ENCODE peak calls at places on chromosome 14, in nine cellular contexts. One of them, this sample, is unnamed.

GRCh38 chr14:79708991-79709390 is 502.3 kb downstream of the DIO2 start:
- DNase-seq in AG04450: no peak
- DNase-seq in heart left ventricle: no peak
- DNase-seq in progenitor cell of endocrine pancreas: no peak
- DNase-seq in WERI-Rb-1: no peak
- DNase-seq in AG09319: no peak
- DNase-seq in thoracic aorta: no peak
- DNase-seq in cardiac fibroblast: no peak
- DNase-seq in lower lobe of right lung: no peak
- DNase-seq in this sample: no peak

GRCh38 chr14:60161176-60162107 is 3.8 kb downstream of the DHRS7 start:
- DNase-seq in AG04450: no peak
- DNase-seq in heart left ventricle: no peak
- DNase-seq in progenitor cell of endocrine pancreas: no peak
- DNase-seq in WERI-Rb-1: peak
- DNase-seq in AG09319: no peak
- DNase-seq in thoracic aorta: no peak
- DNase-seq in cardiac fibroblast: peak
- DNase-seq in lower lobe of right lung: no peak
- DNase-seq in this sample: no peak

GRCh38 chr14:88559852-88560251 is 3.0 kb upstream of the ZC3H14 start:
- DNase-seq in AG04450: peak
- DNase-seq in heart left ventricle: no peak
- DNase-seq in progenitor cell of endocrine pancreas: no peak
- DNase-seq in WERI-Rb-1: no peak
- DNase-seq in AG09319: no peak
- DNase-seq in thoracic aorta: no peak
- DNase-seq in cardiac fibroblast: peak
- DNase-seq in lower lobe of right lung: no peak
- DNase-seq in this sample: no peak

GRCh38 chr14:59275668-59276067 is 87.2 kb downstream of the DAAM1 start:
- DNase-seq in AG04450: peak
- DNase-seq in heart left ventricle: no peak
- DNase-seq in progenitor cell of endocrine pancreas: no peak
- DNase-seq in WERI-Rb-1: no peak
- DNase-seq in AG09319: no peak
- DNase-seq in thoracic aorta: no peak
- DNase-seq in cardiac fibroblast: peak
- DNase-seq in lower lobe of right lung: no peak
- DNase-seq in this sample: no peak

GRCh38 chr14:100755649-100756048 is 29.0 kb downstream of the DLK1 start:
- DNase-seq in AG04450: no peak
- DNase-seq in heart left ventricle: no peak
- DNase-seq in progenitor cell of endocrine pancreas: no peak
- DNase-seq in WERI-Rb-1: no peak
- DNase-seq in AG09319: no peak
- DNase-seq in thoracic aorta: no peak
- DNase-seq in cardiac fibroblast: no peak
- DNase-seq in lower lobe of right lung: no peak
- DNase-seq in this sample: no peak

GRCh38 chr14:67837011-67837624 is 17.5 kb downstream of the RAD51B start:
- DNase-seq in AG04450: peak
- DNase-seq in heart left ventricle: peak
- DNase-seq in progenitor cell of endocrine pancreas: no peak
- DNase-seq in WERI-Rb-1: peak
- DNase-seq in AG09319: peak
- DNase-seq in thoracic aorta: no peak
- DNase-seq in cardiac fibroblast: peak
- DNase-seq in lower lobe of right lung: no peak
- DNase-seq in this sample: peak

GRCh38 chr14:59248170-59248569 is 59.7 kb downstream of the DAAM1 start:
- DNase-seq in AG04450: no peak
- DNase-seq in heart left ventricle: no peak
- DNase-seq in progenitor cell of endocrine pancreas: no peak
- DNase-seq in WERI-Rb-1: no peak
- DNase-seq in AG09319: no peak
- DNase-seq in thoracic aorta: no peak
- DNase-seq in cardiac fibroblast: no peak
- DNase-seq in lower lobe of right lung: no peak
- DNase-seq in this sample: no peak

GRCh38 chr14:54182419-54183040 is 214.3 kb upstream of the CDKN3 start:
- DNase-seq in AG04450: no peak
- DNase-seq in heart left ventricle: no peak
- DNase-seq in progenitor cell of endocrine pancreas: no peak
- DNase-seq in WERI-Rb-1: no peak
- DNase-seq in AG09319: no peak
- DNase-seq in thoracic aorta: no peak
- DNase-seq in cardiac fibroblast: no peak
- DNase-seq in lower lobe of right lung: no peak
- DNase-seq in this sample: no peak

GRCh38 chr14:95026851-95027463 is 130.4 kb downstream of the DICER1 start:
- DNase-seq in AG04450: no peak
- DNase-seq in heart left ventricle: no peak
- DNase-seq in progenitor cell of endocrine pancreas: no peak
- DNase-seq in WERI-Rb-1: peak
- DNase-seq in AG09319: no peak
- DNase-seq in thoracic aorta: no peak
- DNase-seq in cardiac fibroblast: no peak
- DNase-seq in lower lobe of right lung: no peak
- DNase-seq in this sample: no peak

GRCh38 chr14:64324461-64325255 is 30.5 kb upstream of the ESR2 start:
- DNase-seq in AG04450: no peak
- DNase-seq in heart left ventricle: no peak
- DNase-seq in progenitor cell of endocrine pancreas: no peak
- DNase-seq in WERI-Rb-1: no peak
- DNase-seq in AG09319: no peak
- DNase-seq in thoracic aorta: no peak
- DNase-seq in cardiac fibroblast: peak
- DNase-seq in lower lobe of right lung: no peak
- DNase-seq in this sample: no peak

GRCh38 chr14:19800282-19801117 is 3.1 kb upstream of the OR4N2 start:
- DNase-seq in AG04450: no peak
- DNase-seq in heart left ventricle: no peak
- DNase-seq in progenitor cell of endocrine pancreas: peak
- DNase-seq in WERI-Rb-1: peak
- DNase-seq in AG09319: no peak
- DNase-seq in thoracic aorta: no peak
- DNase-seq in cardiac fibroblast: no peak
- DNase-seq in lower lobe of right lung: no peak
- DNase-seq in this sample: no peak

GRCh38 chr14:74514471-74514932 is 20.9 kb downstream of the ISCA2 start:
- DNase-seq in AG04450: no peak
- DNase-seq in heart left ventricle: peak
- DNase-seq in progenitor cell of endocrine pancreas: no peak
- DNase-seq in WERI-Rb-1: no peak
- DNase-seq in AG09319: peak
- DNase-seq in thoracic aorta: no peak
- DNase-seq in cardiac fibroblast: peak
- DNase-seq in lower lobe of right lung: peak
- DNase-seq in this sample: no peak

GRCh38 chr14:77043177-77043983 is 14.9 kb upstream of the IRF2BPL start:
- DNase-seq in AG04450: no peak
- DNase-seq in heart left ventricle: peak
- DNase-seq in progenitor cell of endocrine pancreas: no peak
- DNase-seq in WERI-Rb-1: no peak
- DNase-seq in AG09319: peak
- DNase-seq in thoracic aorta: no peak
- DNase-seq in cardiac fibroblast: peak
- DNase-seq in lower lobe of right lung: no peak
- DNase-seq in this sample: no peak

GRCh38 chr14:99930420-99931274 is 134.6 kb upstream of the EVL start:
- DNase-seq in AG04450: no peak
- DNase-seq in heart left ventricle: no peak
- DNase-seq in progenitor cell of endocrine pancreas: no peak
- DNase-seq in WERI-Rb-1: peak
- DNase-seq in AG09319: no peak
- DNase-seq in thoracic aorta: no peak
- DNase-seq in cardiac fibroblast: peak
- DNase-seq in lower lobe of right lung: no peak
- DNase-seq in this sample: no peak

GRCh38 chr14:92258934-92259333 is 64.0 kb upstream of the SLC24A4 start:
- DNase-seq in AG04450: no peak
- DNase-seq in heart left ventricle: no peak
- DNase-seq in progenitor cell of endocrine pancreas: no peak
- DNase-seq in WERI-Rb-1: no peak
- DNase-seq in AG09319: no peak
- DNase-seq in thoracic aorta: no peak
- DNase-seq in cardiac fibroblast: no peak
- DNase-seq in lower lobe of right lung: no peak
- DNase-seq in this sample: no peak

GRCh38 chr14:37118673-37119366 is 53.6 kb downstream of the SLC25A21 start:
- DNase-seq in AG04450: no peak
- DNase-seq in heart left ventricle: no peak
- DNase-seq in progenitor cell of endocrine pancreas: no peak
- DNase-seq in WERI-Rb-1: no peak
- DNase-seq in AG09319: no peak
- DNase-seq in thoracic aorta: no peak
- DNase-seq in cardiac fibroblast: no peak
- DNase-seq in lower lobe of right lung: no peak
- DNase-seq in this sample: no peak

GRCh38 chr14:28767851-28768548 is 1.4 kb downstream of the FOXG1 start:
- DNase-seq in AG04450: no peak
- DNase-seq in heart left ventricle: no peak
- DNase-seq in progenitor cell of endocrine pancreas: no peak
- DNase-seq in WERI-Rb-1: peak
- DNase-seq in AG09319: no peak
- DNase-seq in thoracic aorta: no peak
- DNase-seq in cardiac fibroblast: no peak
- DNase-seq in lower lobe of right lung: no peak
- DNase-seq in this sample: no peak
- TF ChIP-seq CTCF in AG04450: no peak
- TF ChIP-seq CTCF in heart left ventricle: no peak
- TF ChIP-seq CTCF in progenitor cell of endocrine pancreas: peak
- TF ChIP-seq CTCF in WERI-Rb-1: peak
- TF ChIP-seq CTCF in AG09319: no peak
- TF ChIP-seq CTCF in thoracic aorta: no peak
- TF ChIP-seq CTCF in cardiac fibroblast: no peak
- TF ChIP-seq CTCF in lower lobe of right lung: no peak
- TF ChIP-seq CTCF in this sample: no peak

DNA sequence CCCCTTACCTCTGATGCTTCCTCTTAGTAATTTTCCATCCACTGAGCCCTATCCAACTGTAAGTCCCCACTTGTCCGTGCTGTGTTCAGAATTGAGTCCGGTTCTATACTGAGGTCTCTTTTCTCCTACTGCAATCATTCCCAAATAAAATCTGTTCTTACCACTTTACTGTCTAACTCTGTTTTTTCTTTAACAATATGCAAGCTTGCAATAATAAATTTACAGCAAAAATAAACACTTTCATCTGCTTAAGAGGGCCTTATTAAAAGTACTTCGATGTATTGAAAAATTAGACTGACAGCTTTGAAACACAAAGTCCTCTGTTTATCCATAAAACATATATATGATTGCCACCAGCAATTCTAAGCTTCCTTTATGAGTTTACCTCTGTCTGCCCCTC is 40.1 kb upstream of the G2E3 start:
- DNase-seq in AG04450: no peak
- DNase-seq in heart left ventricle: no peak
- DNase-seq in progenitor cell of endocrine pancreas: no peak
- DNase-seq in WERI-Rb-1: no peak
- DNase-seq in AG09319: no peak
- DNase-seq in thoracic aorta: no peak
- DNase-seq in cardiac fibroblast: no peak
- DNase-seq in lower lobe of right lung: no peak
- DNase-seq in this sample: no peak
- TF ChIP-seq CTCF in AG04450: no peak
- TF ChIP-seq CTCF in heart left ventricle: no peak
- TF ChIP-seq CTCF in progenitor cell of endocrine pancreas: no peak
- TF ChIP-seq CTCF in WERI-Rb-1: no peak
- TF ChIP-seq CTCF in AG09319: no peak
- TF ChIP-seq CTCF in thoracic aorta: no peak
- TF ChIP-seq CTCF in cardiac fibroblast: no peak
- TF ChIP-seq CTCF in lower lobe of right lung: no peak
- TF ChIP-seq CTCF in this sample: no peak

GRCh38 chr14:49636866-49637265 is 1.8 kb upstream of the DNAAF2 start:
- DNase-seq in AG04450: no peak
- DNase-seq in heart left ventricle: no peak
- DNase-seq in progenitor cell of endocrine pancreas: no peak
- DNase-seq in WERI-Rb-1: no peak
- DNase-seq in AG09319: no peak
- DNase-seq in thoracic aorta: no peak
- DNase-seq in cardiac fibroblast: peak
- DNase-seq in lower lobe of right lung: no peak
- DNase-seq in this sample: no peak

GRCh38 chr14:49637534-49638078 is 2.6 kb upstream of the DNAAF2 start:
- DNase-seq in AG04450: no peak
- DNase-seq in heart left ventricle: no peak
- DNase-seq in progenitor cell of endocrine pancreas: no peak
- DNase-seq in WERI-Rb-1: no peak
- DNase-seq in AG09319: no peak
- DNase-seq in thoracic aorta: no peak
- DNase-seq in cardiac fibroblast: no peak
- DNase-seq in lower lobe of right lung: no peak
- DNase-seq in this sample: no peak

GRCh38 chr14:49633650-49634546 is 1.1 kb downstream of the DNAAF2 start:
- DNase-seq in AG04450: peak
- DNase-seq in heart left ventricle: peak
- DNase-seq in progenitor cell of endocrine pancreas: peak
- DNase-seq in WERI-Rb-1: peak
- DNase-seq in AG09319: peak
- DNase-seq in thoracic aorta: peak
- DNase-seq in cardiac fibroblast: peak
- DNase-seq in lower lobe of right lung: peak
- DNase-seq in this sample: peak

DNA sequence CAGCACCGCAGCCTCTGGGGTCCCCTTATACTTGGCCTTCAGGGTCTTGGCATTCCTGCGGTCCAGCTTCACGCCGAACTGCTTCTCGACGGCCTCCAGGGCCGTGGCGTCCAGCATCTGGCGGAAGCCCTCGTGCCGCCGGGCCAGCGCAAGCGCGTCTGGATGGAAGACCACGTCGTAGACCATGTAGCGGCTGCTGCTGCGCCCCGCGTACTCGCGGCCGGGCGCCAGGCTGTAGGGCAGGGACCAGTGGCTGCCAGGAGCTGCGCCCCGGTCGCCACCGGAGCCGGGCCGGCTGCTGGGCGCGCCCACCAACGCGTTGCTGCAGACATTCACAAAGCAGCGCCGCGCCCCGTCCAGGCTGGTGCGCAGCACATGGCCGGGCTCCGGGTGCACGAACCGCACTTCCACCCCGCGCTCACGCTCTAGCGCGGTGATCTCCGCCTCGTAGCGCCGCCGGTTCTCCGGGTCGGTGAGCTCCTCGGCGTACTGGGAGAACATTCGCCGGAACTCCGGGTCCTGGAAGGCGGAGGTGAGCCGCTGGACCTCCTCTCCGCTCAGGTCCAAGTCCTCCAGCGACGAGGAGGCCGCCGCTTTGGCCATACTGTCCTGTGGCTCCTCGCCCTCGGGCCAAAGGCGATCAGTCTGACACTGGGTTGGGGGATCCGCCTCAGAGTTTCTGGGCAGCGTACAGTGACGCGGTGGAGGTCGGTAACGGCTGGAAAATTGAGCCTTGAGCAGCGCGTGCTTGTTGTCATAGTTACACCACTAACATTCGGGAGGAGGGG is at the start of gene DNAAF2:
- DNase-seq in AG04450: no peak
- DNase-seq in heart left ventricle: peak
- DNase-seq in progenitor cell of endocrine pancreas: peak
- DNase-seq in WERI-Rb-1: peak
- DNase-seq in AG09319: peak
- DNase-seq in thoracic aorta: peak
- DNase-seq in cardiac fibroblast: peak
- DNase-seq in lower lobe of right lung: peak
- DNase-seq in this sample: peak
- TF ChIP-seq CTCF in AG04450: no peak
- TF ChIP-seq CTCF in heart left ventricle: peak
- TF ChIP-seq CTCF in progenitor cell of endocrine pancreas: no peak
- TF ChIP-seq CTCF in WERI-Rb-1: no peak
- TF ChIP-seq CTCF in AG09319: no peak
- TF ChIP-seq CTCF in thoracic aorta: no peak
- TF ChIP-seq CTCF in cardiac fibroblast: no peak
- TF ChIP-seq CTCF in lower lobe of right lung: peak
- TF ChIP-seq CTCF in this sample: no peak

GRCh38 chr14:69547701-69548348 is 26.8 kb downstream of the CCDC177 start:
- DNase-seq in AG04450: no peak
- DNase-seq in heart left ventricle: no peak
- DNase-seq in progenitor cell of endocrine pancreas: peak
- DNase-seq in WERI-Rb-1: no peak
- DNase-seq in AG09319: no peak
- DNase-seq in thoracic aorta: no peak
- DNase-seq in cardiac fibroblast: peak
- DNase-seq in lower lobe of right lung: no peak
- DNase-seq in this sample: no peak
- TF ChIP-seq CTCF in AG04450: peak
- TF ChIP-seq CTCF in heart left ventricle: peak
- TF ChIP-seq CTCF in progenitor cell of endocrine pancreas: peak
- TF ChIP-seq CTCF in WERI-Rb-1: peak
- TF ChIP-seq CTCF in AG09319: peak
- TF ChIP-seq CTCF in thoracic aorta: peak
- TF ChIP-seq CTCF in cardiac fibroblast: peak
- TF ChIP-seq CTCF in lower lobe of right lung: peak
- TF ChIP-seq CTCF in this sample: no peak

This sample was measured in omental fat pad.